ENCODE peak calls at places on chromosome 1, in six cellular contexts. One of them, this sample, is unnamed.
A peak's percentile ranks its signal among the peaks of the same experiment; 100 is the strongest.

GRCh38 chr1:173863224-173864151 is 4.3 kb downstream of the GAS5 start:
- DNase-seq in NCI-H510A: no peak
- DNase-seq in mesothelial cell of epicardium: no peak
- DNase-seq in sciatic nerve: no peak
- DNase-seq in ELR: peak; percentile 34
- DNase-seq in psoas muscle: no peak
- DNase-seq in this sample: no peak

GRCh38 chr1:25534389-25534788 is 9.0 kb upstream of the LDLRAP1 start:
- DNase-seq in ELR: no peak
- DNase-seq in mesothelial cell of epicardium: no peak
- DNase-seq in NCI-H510A: no peak
- DNase-seq in sciatic nerve: no peak
- DNase-seq in psoas muscle: peak; percentile 79
- DNase-seq in this sample: no peak

GRCh38 chr1:223000549-223001135 is 142.4 kb downstream of the TLR5 start:
- DNase-seq in psoas muscle: no peak
- DNase-seq in NCI-H510A: no peak
- DNase-seq in ELR: no peak
- DNase-seq in sciatic nerve: no peak
- DNase-seq in mesothelial cell of epicardium: no peak
- DNase-seq in this sample: no peak

GRCh38 chr1:48870596-48870995 is 93.9 kb upstream of the BEND5 start:
- DNase-seq in sciatic nerve: no peak
- DNase-seq in NCI-H510A: no peak
- DNase-seq in psoas muscle: no peak
- DNase-seq in mesothelial cell of epicardium: no peak
- DNase-seq in ELR: no peak
- DNase-seq in this sample: peak; percentile 17

GRCh38 chr1:31768939-31769704 is 5.0 kb upstream of the ADGRB2 start:
- DNase-seq in NCI-H510A: no peak
- DNase-seq in ELR: no peak
- DNase-seq in psoas muscle: peak; percentile 2
- DNase-seq in sciatic nerve: no peak
- DNase-seq in mesothelial cell of epicardium: no peak
- DNase-seq in this sample: no peak

GRCh38 chr1:115809847-115810246 is 31.1 kb downstream of the NHLH2 start:
- DNase-seq in psoas muscle: no peak
- DNase-seq in NCI-H510A: no peak
- DNase-seq in mesothelial cell of epicardium: no peak
- DNase-seq in ELR: no peak
- DNase-seq in sciatic nerve: no peak
- DNase-seq in this sample: no peak

GRCh38 chr1:29808141-29808995 is 572.0 kb downstream of the PTPRU start:
- DNase-seq in psoas muscle: no peak
- DNase-seq in ELR: no peak
- DNase-seq in mesothelial cell of epicardium: peak; percentile 30
- DNase-seq in sciatic nerve: no peak
- DNase-seq in NCI-H510A: no peak
- DNase-seq in this sample: no peak

GRCh38 chr1:74969566-74970135 is 164.5 kb upstream of the LHX8 start:
- DNase-seq in NCI-H510A: no peak
- DNase-seq in sciatic nerve: no peak
- DNase-seq in ELR: no peak
- DNase-seq in psoas muscle: no peak
- DNase-seq in mesothelial cell of epicardium: no peak
- DNase-seq in this sample: no peak

GRCh38 chr1:37434292-37434907 is 40.0 kb upstream of the ZC3H12A start:
- DNase-seq in NCI-H510A: peak; percentile 74
- DNase-seq in sciatic nerve: peak; percentile 87
- DNase-seq in psoas muscle: peak; percentile 85
- DNase-seq in mesothelial cell of epicardium: peak; percentile 86
- DNase-seq in ELR: peak; percentile 63
- DNase-seq in this sample: peak; percentile 38

GRCh38 chr1:65056234-65056633 is 89.9 kb upstream of the JAK1 start:
- DNase-seq in NCI-H510A: no peak
- DNase-seq in ELR: no peak
- DNase-seq in mesothelial cell of epicardium: no peak
- DNase-seq in sciatic nerve: no peak
- DNase-seq in psoas muscle: no peak
- DNase-seq in this sample: no peak

GRCh38 chr1:57204942-57205787 is 218.7 kb downstream of the DAB1 start:
- DNase-seq in ELR: no peak
- DNase-seq in mesothelial cell of epicardium: no peak
- DNase-seq in psoas muscle: no peak
- DNase-seq in NCI-H510A: no peak
- DNase-seq in sciatic nerve: no peak
- DNase-seq in this sample: no peak

GRCh38 chr1:155471891-155472290 is 90.7 kb downstream of the ASH1L start:
- DNase-seq in mesothelial cell of epicardium: no peak
- DNase-seq in psoas muscle: no peak
- DNase-seq in ELR: no peak
- DNase-seq in NCI-H510A: no peak
- DNase-seq in sciatic nerve: no peak
- DNase-seq in this sample: no peak

GRCh38 chr1:1403543-1404112 is 3.5 kb downstream of the MRPL20 start:
- DNase-seq in psoas muscle: no peak
- DNase-seq in mesothelial cell of epicardium: no peak
- DNase-seq in NCI-H510A: no peak
- DNase-seq in sciatic nerve: no peak
- DNase-seq in ELR: no peak
- DNase-seq in this sample: no peak

GRCh38 chr1:181033799-181034391 is at the start of gene MR1:
- DNase-seq in sciatic nerve: no peak
- DNase-seq in mesothelial cell of epicardium: no peak
- DNase-seq in ELR: peak; percentile 90
- DNase-seq in NCI-H510A: no peak
- DNase-seq in psoas muscle: no peak
- DNase-seq in this sample: peak; percentile 86

This sample was measured in iris pigment epithelial cell.